ENCODE peak calls at places on chromosome 4, in nine cellular contexts. N, E, S, Q, H, X, O, A and B are unnamed samples.
A peak's percentile ranks its signal among the peaks of the same experiment; 100 is the strongest.

GRCh38 chr4:20589436-20589835 is 110.8 kb upstream of the PACRGL start:
- DNase-seq in S (no peak), H (no peak), A (no peak), N (no peak), X (no peak), Q (peak; percentile 28), E (peak; percentile 7), O (no peak), B (no peak)

GRCh38 chr4:172826866-172827265 is 341.7 kb upstream of the GALNT7 start:
- DNase-seq in O (no peak), X (no peak), E (no peak), S (no peak), H (no peak), N (peak; percentile 19), Q (no peak), A (peak; percentile 14), B (no peak)

GRCh38 chr4:138259801-138260200 is 17.7 kb upstream of the SLC7A11 start:
- DNase-seq in A (no peak), O (peak; percentile 64), E (no peak), Q (no peak), N (no peak), S (peak; percentile 65), X (peak; percentile 84), H (no peak), B (no peak)

GRCh38 chr4:166174717-166175510 is 301.9 kb downstream of the TLL1 start:
- DNase-seq in N (no peak), H (no peak), O (no peak), A (no peak), E (no peak), S (peak; percentile 71), X (peak; percentile 37), Q (no peak), B (no peak)

GRCh38 chr4:8402640-8403039 is 37.9 kb downstream of the ACOX3 start:
- DNase-seq in N (no peak), S (no peak), H (no peak), X (no peak), Q (no peak), A (no peak), O (no peak), E (no peak), B (no peak)

GRCh38 chr4:145531193-145531592 is 49.5 kb downstream of the SMAD1 start:
- DNase-seq in A (no peak), Q (no peak), E (no peak), N (no peak), X (no peak), H (no peak), O (no peak), S (no peak), B (no peak)

GRCh38 chr4:100907465-100908454 is 389.9 kb upstream of the EMCN start:
- DNase-seq in X (peak; percentile 23), O (peak; percentile 5), H (no peak), A (peak; percentile 29), E (no peak), N (no peak), Q (no peak), S (peak; percentile 50), B (no peak)

GRCh38 chr4:182937268-182938208 is 20.4 kb upstream of the DCTD start:
- DNase-seq in N (no peak), H (no peak), O (peak; percentile 55), S (no peak), X (no peak), Q (no peak), E (no peak), A (no peak), B (no peak)

GRCh38 chr4:186472948-186473347 is 82.4 kb downstream of the MTNR1A start:
- DNase-seq in H (peak; percentile 17), E (peak; percentile 39), Q (peak; percentile 43), N (peak; percentile 23), A (peak; percentile 72), S (peak; percentile 52), X (peak; percentile 7), O (peak; percentile 56), B (peak; percentile 57)

GRCh38 chr4:38819569-38819968 is 15.0 kb upstream of the TLR1 start:
- DNase-seq in O (peak; percentile 73), A (no peak), S (peak; percentile 70), X (peak; percentile 93), N (no peak), H (no peak), Q (no peak), E (no peak), B (no peak)

GRCh38 chr4:26320159-26320452 is 708 bp upstream of the RBPJ start:
- DNase-seq in H (no peak), N (peak; percentile 39), A (peak; percentile 79), O (peak; percentile 28), Q (no peak), S (no peak), E (no peak), X (no peak), B (no peak)

GRCh38 chr4:6873291-6873690 is 36.3 kb upstream of the TBC1D14 start:
- DNase-seq in E (peak; percentile 34), H (no peak), N (no peak), X (no peak), Q (no peak), O (no peak), S (peak; percentile 24), A (no peak), B (no peak)

GRCh38 chr4:153220709-153221367 is 16.6 kb downstream of the TRIM2 start:
- DNase-seq in H (no peak), N (no peak), Q (no peak), S (no peak), X (no peak), A (no peak), O (peak; percentile 64), E (no peak), B (no peak)

GRCh38 chr4:69881173-69881773 is 21.3 kb upstream of the SULT1E1 start:
- DNase-seq in A (peak; percentile 37), O (peak; percentile 44), N (peak; percentile 54), E (peak; percentile 63), S (peak; percentile 66), X (peak; percentile 27), H (peak; percentile 6), Q (peak; percentile 26), B (no peak)

GRCh38 chr4:157898836-157899605 is 273.8 kb downstream of the GASK1B start:
- DNase-seq in N (no peak), O (no peak), X (no peak), E (no peak), A (no peak), S (no peak), Q (no peak), H (no peak), B (no peak)

DNA sequence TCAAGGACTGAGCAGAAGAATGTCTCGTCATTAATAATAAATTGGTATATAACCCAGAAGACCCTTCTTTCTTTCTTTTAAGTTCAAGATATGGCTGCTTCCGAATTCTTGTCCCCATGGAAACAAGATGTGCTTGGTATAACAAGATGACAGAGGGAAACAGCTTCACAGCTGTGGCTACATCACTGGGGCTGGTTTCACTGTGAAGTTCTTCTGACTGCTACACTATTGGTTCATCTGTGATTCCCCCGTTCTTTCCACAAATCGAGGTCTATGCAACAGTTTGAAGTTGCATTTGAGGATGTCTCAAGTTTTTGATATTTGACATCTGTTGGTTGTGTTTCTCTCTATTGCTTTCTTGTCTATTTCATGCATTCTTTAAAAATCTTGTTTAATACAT is 12.3 kb upstream of the DTHD1 start:
- DNase-seq in A (peak; percentile 52), E (no peak), O (no peak), S (no peak), Q (no peak), H (no peak), N (no peak), X (no peak), B (no peak)
- H3K27ac ChIP-seq in A (no peak overlapping the region), E (no peak overlapping the region), O (no peak overlapping the region), S (no peak overlapping the region), Q (no peak overlapping the region), H (no peak overlapping the region), N (no peak overlapping the region), X (no peak overlapping the region), B (no peak overlapping the region)

DNA sequence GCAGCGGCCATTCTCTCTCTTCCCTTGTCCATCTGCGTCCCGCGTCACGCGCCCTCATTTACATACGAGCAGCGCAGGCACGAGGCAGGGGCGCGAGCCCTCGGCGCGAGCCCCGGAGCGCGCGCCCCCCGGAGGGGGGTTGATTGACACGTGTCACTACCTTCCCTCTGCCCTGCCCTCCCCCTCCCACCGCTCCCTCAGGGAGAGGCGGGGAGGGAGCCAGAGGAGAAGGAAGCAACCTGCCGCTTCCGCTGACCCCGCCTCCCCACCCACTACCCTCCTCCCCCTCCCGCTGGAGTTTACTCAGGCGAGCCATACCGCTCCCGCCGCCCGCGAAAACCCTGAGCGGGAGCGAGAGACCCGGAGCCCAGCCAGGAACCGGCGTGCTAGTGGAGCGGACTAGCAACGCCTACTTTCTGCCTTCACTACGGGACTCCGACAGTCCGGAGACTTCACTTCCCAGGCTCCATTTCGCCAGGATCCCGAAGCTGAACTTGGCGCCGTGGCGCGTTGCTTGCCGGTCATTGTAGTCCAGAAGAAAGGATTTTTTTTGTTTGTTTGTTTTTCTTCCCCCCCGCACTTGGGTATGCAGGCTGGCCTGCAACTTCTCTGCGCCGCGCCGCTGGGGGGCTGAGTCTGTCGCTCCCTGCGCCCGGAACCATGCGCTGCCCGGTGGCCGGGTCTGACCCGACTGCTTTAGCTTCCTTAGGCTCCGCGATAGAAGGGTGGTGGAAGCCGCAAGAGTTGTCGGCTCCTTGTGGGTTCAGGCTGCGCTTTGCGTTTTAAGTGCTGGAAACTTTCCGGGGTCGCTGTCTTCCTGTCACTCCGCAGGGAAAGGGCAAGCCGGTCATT is at the start of gene LCORL:
- DNase-seq in E (peak; percentile 98), Q (peak; percentile 96), X (peak; percentile 96), A (peak; percentile 99), S (peak; percentile 91), N (peak; percentile 97), H (peak; percentile 95), O (peak; percentile 95), B (peak; percentile 97)
- H3K9ac ChIP-seq in E (peak within 1 kb of the TSS; percentile 92), Q (peak within 1 kb of the TSS; percentile 38), X (peak within 1 kb of the TSS; percentile 70), A (peak within 1 kb of the TSS; percentile 82), S (peak within 1 kb of the TSS; percentile 70), N (peak within 1 kb of the TSS; percentile 95), H (peak within 1 kb of the TSS; percentile 90), O (peak within 1 kb of the TSS; percentile 79), B (peak within 1 kb of the TSS; percentile 78)

DNA sequence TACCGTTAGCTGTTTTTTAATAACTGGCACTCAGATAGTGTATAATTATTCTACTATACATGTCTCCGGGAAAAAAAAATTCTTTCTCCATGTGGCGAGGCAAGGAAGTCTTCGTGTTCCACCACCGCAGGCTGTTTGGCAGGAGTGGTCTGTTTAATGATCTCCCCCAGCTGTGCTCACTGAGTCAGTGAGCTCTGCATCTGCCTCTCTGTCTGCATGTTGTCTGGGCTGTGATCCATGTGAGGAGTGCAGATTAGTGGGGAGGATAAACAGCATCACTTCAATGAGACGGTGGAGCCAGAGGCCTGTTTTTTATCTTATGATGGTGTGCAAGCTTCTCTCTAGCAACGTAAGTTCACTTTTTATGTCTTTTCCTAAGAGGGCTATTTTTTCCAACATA is 69.8 kb downstream of the RPS3A start:
- DNase-seq in O (peak; percentile 99), E (peak; percentile 49), A (peak; percentile 20), N (no peak), H (peak; percentile 14), S (no peak), X (no peak), Q (no peak), B (no peak)
- H3K27ac ChIP-seq in O (no peak overlapping the region), E (no peak overlapping the region), A (no peak overlapping the region), N (no peak overlapping the region), H (no peak overlapping the region), S (no peak overlapping the region), X (no peak overlapping the region), Q (no peak overlapping the region), B (no peak overlapping the region)

DNA sequence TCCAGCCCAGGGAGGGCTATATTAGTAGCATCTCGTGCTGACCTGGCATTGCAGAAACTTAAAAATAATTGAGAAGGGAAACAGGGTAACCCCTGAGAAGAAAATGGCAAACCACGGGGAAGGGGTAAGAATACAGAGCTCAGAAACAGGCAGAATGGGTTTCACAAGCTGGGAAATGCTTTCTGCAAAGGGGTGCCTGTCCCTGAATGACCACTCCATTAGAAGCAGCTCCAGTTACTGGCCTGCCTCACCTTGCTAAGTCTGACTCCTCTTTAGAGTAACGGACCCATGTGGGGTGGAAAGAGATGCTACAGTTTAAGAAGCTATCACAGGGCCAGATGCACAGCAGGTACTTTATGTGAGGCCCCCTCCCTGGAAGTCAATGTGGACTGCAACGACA is 2.5 kb downstream of the WDR1 start:
- DNase-seq in A (no peak), E (no peak), S (no peak), Q (no peak), N (no peak), O (no peak), H (no peak), X (no peak), B (no peak)
- H3K9ac ChIP-seq in A (no peak overlapping the region), E (no peak overlapping the region), S (no peak overlapping the region), Q (no peak overlapping the region), N (no peak overlapping the region), O (peak overlapping the region; percentile 98), H (peak overlapping the region; percentile 1), X (peak overlapping the region; percentile 83), B (no peak overlapping the region)